ENCODE peak calls at places on chromosomes 2 and 18, in five cellular contexts. V, E, J, B and A are unnamed samples.

GRCh38 chr2:36394804-36395203 is 39.2 kb downstream of the CRIM1 start:
- DNase-seq in V (no peak), E (no peak), J (no peak), B (no peak), A (no peak)

GRCh38 chr2:15762449-15762848 is 170.8 kb downstream of the DDX1 start:
- DNase-seq in V (no peak), E (no peak), J (no peak), B (no peak), A (no peak)

GRCh38 chr18:7876354-7876753 is 309.2 kb downstream of the PTPRM start:
- DNase-seq in V (peak; percentile 75), E (no peak), J (no peak), B (no peak), A (no peak)

GRCh38 chr2:221392228-221392881 is 179.7 kb downstream of the EPHA4 start:
- DNase-seq in V (no peak), E (no peak), J (no peak), B (no peak), A (no peak)

GRCh38 chr2:142724186-142724585 is 153.3 kb upstream of the KYNU start:
- DNase-seq in V (no peak), E (no peak), J (no peak), B (no peak), A (no peak)

GRCh38 chr18:73688851-73689659 is 458.6 kb downstream of the FBXO15 start:
- DNase-seq in V (peak; percentile 24), E (peak; percentile 59), J (no peak), B (peak; percentile 6), A (no peak)

GRCh38 chr2:32865399-32866068 is 81.2 kb upstream of the LTBP1 start:
- DNase-seq in V (peak; percentile 85), E (no peak), J (no peak), B (no peak), A (no peak)

GRCh38 chr2:132441051-132441450 is 24.4 kb downstream of the GPR39 start:
- DNase-seq in V (no peak), E (peak; percentile 18), J (no peak), B (no peak), A (no peak)

GRCh38 chr2:141384676-141385075 is 746.1 kb downstream of the LRP1B start:
- DNase-seq in V (peak; percentile 31), E (no peak), J (peak; percentile 38), B (no peak), A (no peak)

GRCh38 chr18:13603304-13604019 is 122.9 kb downstream of the FAM210A start:
- DNase-seq in V (no peak), E (no peak), J (no peak), B (no peak), A (no peak)

GRCh38 chr2:98598781-98599428 is 9.4 kb downstream of the COA5 start:
- DNase-seq in V (no peak), E (no peak), J (no peak), B (no peak), A (no peak)

GRCh38 chr2:239294571-239295054 is 106.2 kb downstream of the HDAC4 start:
- DNase-seq in V (no peak), E (no peak), J (no peak), B (no peak), A (no peak)

GRCh38 chr2:45909677-45910191 is 258.3 kb downstream of the PRKCE start:
- DNase-seq in V (peak; percentile 14), E (no peak), J (no peak), B (peak; percentile 76), A (no peak)

GRCh38 chr2:74037379-74037860 is 52.7 kb downstream of the TET3 start:
- DNase-seq in V (no peak), E (no peak), J (peak; percentile 73), B (peak; percentile 68), A (no peak)

GRCh38 chr2:177106212-177106611 is 106.4 kb upstream of the HNRNPA3 start:
- DNase-seq in V (no peak), E (peak; percentile 52), J (peak; percentile 51), B (no peak), A (no peak)

GRCh38 chr2:205685314-205686230 is 3.3 kb downstream of the NRP2 start:
- DNase-seq in V (peak; percentile 50), E (peak; percentile 85), J (peak; percentile 56), B (peak; percentile 47), A (no peak)

GRCh38 chr2:72917875-72918660 is 749 bp downstream of the EMX1 start:
- DNase-seq in V (no peak), E (peak; percentile 65), J (no peak), B (peak; percentile 43), A (no peak)

GRCh38 chr2:156466739-156467405 is 30.7 kb downstream of the GPD2 start:
- DNase-seq in V (no peak), E (no peak), J (no peak), B (no peak), A (no peak)

GRCh38 chr2:37532503-37532902 is 138.9 kb downstream of the CDC42EP3 start:
- DNase-seq in V (no peak), E (no peak), J (no peak), B (no peak), A (no peak)

GRCh38 chr2:232310189-232310588 is 68.4 kb upstream of the ALPP start:
- DNase-seq in V (no peak), E (no peak), J (no peak), B (no peak), A (peak; percentile 32)

GRCh38 chr2:236319036-236319435 is 54.8 kb upstream of the ASB18 start:
- DNase-seq in V (no peak), E (no peak), J (no peak), B (no peak), A (no peak)

GRCh38 chr2:134457353-134457752 is 203.5 kb downstream of the MGAT5 start:
- DNase-seq in V (no peak), E (no peak), J (no peak), B (no peak), A (no peak)

GRCh38 chr2:113132622-113133021 is 5.2 kb downstream of the IL1RN start:
- DNase-seq in V (no peak), E (no peak), J (no peak), B (no peak), A (no peak)

GRCh38 chr2:67846341-67847070 is 216.3 kb downstream of the C1D start:
- DNase-seq in V (peak; percentile 90), E (peak; percentile 97), J (peak; percentile 95), B (peak; percentile 42), A (no peak)

GRCh38 chr2:134282638-134283400 is 28.9 kb downstream of the MGAT5 start:
- DNase-seq in V (no peak), E (no peak), J (no peak), B (no peak), A (no peak)